ENCODE peak calls at places on chromosomes 2 and 18, in five cellular contexts. S is heart right ventricle, Z is A549, I is ascending aorta, F is brain microvascular endothelial cell. E is an unnamed sample.

GRCh38 chr2:18971628-18972027 is 382.3 kb upstream of the NT5C1B start:
- DNase-seq in S (no peak), Z (no peak), I (no peak), F (no peak), E (no peak)

GRCh38 chr2:205564761-205565160 is 117.5 kb upstream of the NRP2 start:
- DNase-seq in S (no peak), Z (peak; percentile 20), I (no peak), F (no peak), E (no peak)

GRCh38 chr2:188291617-188292445 is at the start of gene GULP1:
- DNase-seq in S (peak; percentile 69), Z (peak; percentile 47), I (peak; percentile 83), F (peak; percentile 62), E (peak; percentile 87)

GRCh38 chr2:39871291-39871761 is 92.3 kb upstream of the THUMPD2 start:
- DNase-seq in S (no peak), Z (no peak), I (no peak), F (peak; percentile 75), E (no peak)

GRCh38 chr2:33709986-33710385 is 110.9 kb upstream of the FAM98A start:
- DNase-seq in S (no peak), Z (no peak), I (no peak), F (no peak), E (no peak)

GRCh38 chr2:102149644-102150455 is 7.3 kb downstream of the IL1R1 start:
- DNase-seq in S (no peak), Z (no peak), I (no peak), F (no peak), E (no peak)

GRCh38 chr2:25339121-25339738 is 2.5 kb downstream of the DNMT3A start:
- DNase-seq in S (no peak), Z (no peak), I (no peak), F (no peak), E (no peak)

GRCh38 chr2:31142106-31142505 is 3.9 kb upstream of the GALNT14 start:
- DNase-seq in S (no peak), Z (no peak), I (no peak), F (no peak), E (no peak)

GRCh38 chr2:165144315-165144714 is 59.5 kb downstream of the SCN3A start:
- DNase-seq in S (no peak), Z (no peak), I (no peak), F (no peak), E (no peak)

GRCh38 chr2:131042161-131042775 is 51.0 kb downstream of the FAM168B start:
- DNase-seq in S (no peak), Z (no peak), I (peak; percentile 37), F (no peak), E (no peak)

GRCh38 chr2:120949027-120949956 is 213.6 kb downstream of the GLI2 start:
- DNase-seq in S (no peak), Z (peak; percentile 33), I (no peak), F (no peak), E (no peak)

GRCh38 chr2:60450488-60450887 is 103.0 kb downstream of the BCL11A start:
- DNase-seq in S (no peak), Z (no peak), I (no peak), F (no peak), E (no peak)

GRCh38 chr2:174331731-174332606 is 2.8 kb upstream of the SP9 start:
- DNase-seq in S (no peak), Z (no peak), I (no peak), F (no peak), E (no peak)

GRCh38 chr2:194550702-194551101 is 1106.3 kb upstream of the SLC39A10 start:
- DNase-seq in S (no peak), Z (no peak), I (no peak), F (no peak), E (no peak)

GRCh38 chr2:213640742-213641425 is 356.6 kb downstream of the SPAG16 start:
- DNase-seq in S (no peak), Z (no peak), I (no peak), F (no peak), E (no peak)

GRCh38 chr18:22494771-22495170 is 77.1 kb upstream of the CTAGE1 start:
- DNase-seq in S (no peak), Z (no peak), I (peak; percentile 66), F (peak; percentile 46), E (no peak)

GRCh38 chr2:7115364-7115763 is 198.2 kb downstream of the RNF144A start:
- DNase-seq in S (no peak), Z (no peak), I (no peak), F (no peak), E (no peak)

GRCh38 chr2:188367164-188367563 is 75.5 kb downstream of the GULP1 start:
- DNase-seq in S (no peak), Z (no peak), I (no peak), F (no peak), E (no peak)

GRCh38 chr18:22674300-22674699 is 256.6 kb upstream of the CTAGE1 start:
- DNase-seq in S (no peak), Z (peak; percentile 36), I (no peak), F (peak; percentile 96), E (no peak)

GRCh38 chr2:48398285-48399135 is 131.4 kb upstream of the STON1 start:
- DNase-seq in S (no peak), Z (no peak), I (no peak), F (no peak), E (no peak)

GRCh38 chr2:95056461-95057459 is 31.3 kb downstream of the MAL start:
- DNase-seq in S (no peak), Z (no peak), I (peak; percentile 25), F (no peak), E (no peak)

GRCh38 chr2:177602611-177603164 is 210.1 kb downstream of the AGPS start:
- DNase-seq in S (no peak), Z (peak; percentile 8), I (no peak), F (no peak), E (no peak)

GRCh38 chr2:181309161-181309560 is 148.0 kb upstream of the ITGA4 start:
- DNase-seq in S (no peak), Z (no peak), I (no peak), F (no peak), E (no peak)

GRCh38 chr2:160415991-160416390 is 77.6 kb downstream of the RBMS1 start:
- DNase-seq in S (no peak), Z (no peak), I (no peak), F (peak; percentile 72), E (no peak)

GRCh38 chr2:168456526-168457176 is 579 bp downstream of the CERS6 start:
- DNase-seq in S (peak; percentile 45), Z (peak; percentile 18), I (peak; percentile 71), F (no peak), E (peak; percentile 75)

GRCh38 chr2:109322111-109322510 is 193.1 kb downstream of the SH3RF3 start:
- DNase-seq in S (peak; percentile 80), Z (no peak), I (peak; percentile 98), F (peak; percentile 79), E (peak; percentile 98)

GRCh38 chr2:222518570-222519381 is 94.4 kb downstream of the SGPP2 start:
- DNase-seq in S (no peak), Z (no peak), I (no peak), F (no peak), E (no peak)

GRCh38 chr2:143176606-143177005 is 47.4 kb downstream of the ARHGAP15 start:
- DNase-seq in S (no peak), Z (no peak), I (no peak), F (no peak), E (no peak)

GRCh38 chr2:27003857-27004256 is 28.9 kb upstream of the TMEM214 start:
- DNase-seq in S (no peak), Z (no peak), I (no peak), F (no peak), E (no peak)

GRCh38 chr18:76402026-76402990 is 92.7 kb downstream of the ZNF516 start:
- DNase-seq in S (no peak), Z (no peak), I (no peak), F (no peak), E (no peak)

GRCh38 chr2:215930505-215931233 is 82.7 kb downstream of the MREG start:
- DNase-seq in S (no peak), Z (no peak), I (no peak), F (no peak), E (no peak)

GRCh38 chr18:47418746-47419145 is 167.3 kb upstream of the SKOR2 start:
- DNase-seq in S (no peak), Z (no peak), I (no peak), F (no peak), E (no peak)

GRCh38 chr2:109529532-109530449 is 84.0 kb downstream of the SEPTIN10 start:
- DNase-seq in S (no peak), Z (no peak), I (peak; percentile 41), F (no peak), E (peak; percentile 64)

GRCh38 chr2:191691898-191692297 is 14.0 kb downstream of the NABP1 start:
- DNase-seq in S (no peak), Z (no peak), I (no peak), F (no peak), E (no peak)

GRCh38 chr2:26432856-26433255 is 31.1 kb downstream of the DRC1 start:
- DNase-seq in S (no peak), Z (no peak), I (no peak), F (no peak), E (no peak)

DNA sequence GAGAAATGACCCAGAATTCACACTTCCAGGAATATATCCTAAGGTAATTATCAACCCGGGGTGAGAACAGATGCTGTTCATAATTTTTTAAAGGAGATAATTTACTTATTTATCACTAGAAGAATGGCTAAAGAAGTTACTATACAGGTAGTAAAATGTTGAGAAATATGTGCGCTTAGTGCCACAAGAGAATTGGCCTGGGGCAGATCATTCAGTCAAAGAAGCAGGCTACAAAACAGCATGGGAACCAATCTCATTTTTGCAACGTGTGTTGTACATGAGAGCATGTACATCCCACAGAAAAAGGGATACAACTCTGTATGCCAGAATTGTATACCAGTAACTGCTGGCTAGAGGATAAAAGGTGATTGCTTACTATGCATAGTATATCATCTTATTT is 75.2 kb downstream of the VIT start:
- DNase-seq in S (no peak), Z (no peak), I (no peak), F (no peak), E (no peak)
- H3K27ac ChIP-seq in S (no peak overlapping the region), Z (no peak overlapping the region), I (no peak overlapping the region), F (no peak overlapping the region), E (no peak overlapping the region)

GRCh38 chr2:234288974-234289455 is 207.9 kb downstream of the ARL4C start:
- DNase-seq in S (peak; percentile 49), Z (peak; percentile 33), I (peak; percentile 75), F (peak; percentile 51), E (no peak)
- H3K27ac ChIP-seq in S (no peak overlapping the region), Z (peak overlapping the region; percentile 55), I (no peak overlapping the region), F (peak overlapping the region; percentile 61), E (no peak overlapping the region)

GRCh38 chr2:113138428-113139322 is 11.3 kb downstream of the IL1RN start:
- DNase-seq in S (no peak), Z (peak; percentile 52), I (peak; percentile 61), F (peak; percentile 66), E (peak; percentile 54)
- H3K27ac ChIP-seq in S (no peak overlapping the region), Z (peak overlapping the region; percentile 44), I (no peak overlapping the region), F (no peak overlapping the region), E (no peak overlapping the region)

DNA sequence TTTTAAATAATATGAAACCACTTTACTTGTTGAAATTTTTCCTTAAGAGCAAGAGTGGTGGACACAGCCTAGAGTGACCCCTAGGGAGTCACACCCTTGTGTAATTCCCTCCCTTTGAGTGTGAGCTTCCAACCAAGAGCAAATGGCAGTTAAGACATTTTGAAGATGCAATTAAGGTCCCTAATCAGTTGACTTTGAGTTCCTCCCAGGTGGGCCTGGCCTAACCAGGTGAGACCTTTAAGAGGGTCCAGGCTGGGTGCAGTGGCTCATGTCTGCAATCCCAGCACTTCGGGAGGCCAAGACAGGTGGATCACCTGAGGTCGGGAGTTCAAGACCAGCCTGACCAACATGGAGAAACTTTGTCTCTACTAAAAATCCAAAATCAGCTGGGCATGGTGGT is 143.5 kb upstream of the PID1 start:
- DNase-seq in S (no peak), Z (no peak), I (no peak), F (no peak), E (no peak)
- H3K27ac ChIP-seq in S (no peak overlapping the region), Z (no peak overlapping the region), I (peak overlapping the region; percentile 90), F (no peak overlapping the region), E (peak overlapping the region; percentile 7)

E was measured in coronary artery.